ENCODE peak calls at places on chromosomes 7 and 10, in four cellular contexts. C, K, W and B are unnamed samples.

GRCh38 chr7:123237-123636 is 69.1 kb upstream of the FAM20C start:
- ATAC-seq in C (no peak), K (no peak), W (no peak), B (no peak)

GRCh38 chr10:51422311-51423120 is 276.9 kb downstream of the CSTF2T start:
- ATAC-seq in C (peak; percentile 50), K (peak; percentile 80), W (peak; percentile 81), B (peak; percentile 71)

GRCh38 chr7:36736090-36736826 is 12.0 kb upstream of the AOAH start:
- ATAC-seq in C (no peak), K (no peak), W (no peak), B (no peak)

GRCh38 chr7:38330048-38330447 is 56.6 kb upstream of the TARP start:
- ATAC-seq in C (no peak), K (no peak), W (no peak), B (no peak)

GRCh38 chr10:123390332-123390731 is 236.1 kb downstream of the BUB3 start:
- ATAC-seq in C (peak; percentile 30), K (peak; percentile 69), W (no peak), B (no peak)

GRCh38 chr10:85786401-85786899 is 580.1 kb downstream of the GRID1 start:
- ATAC-seq in C (no peak), K (peak; percentile 95), W (no peak), B (no peak)

GRCh38 chr10:71222541-71223364 is 10.4 kb downstream of the UNC5B start:
- ATAC-seq in C (peak; percentile 51), K (peak; percentile 85), W (no peak), B (no peak)

GRCh38 chr7:114302858-114303257 is 111.8 kb upstream of the FOXP2 start:
- ATAC-seq in C (no peak), K (no peak), W (no peak), B (no peak)

GRCh38 chr7:130433336-130433735 is 7.5 kb downstream of the CEP41 start:
- ATAC-seq in C (no peak), K (no peak), W (no peak), B (no peak)

GRCh38 chr7:27148776-27149641 is 1.4 kb upstream of the HOXA6 start:
- ATAC-seq in C (no peak), K (no peak), W (no peak), B (no peak)

GRCh38 chr7:40700653-40701475 is 566.1 kb downstream of the SUGCT start:
- ATAC-seq in C (no peak), K (no peak), W (no peak), B (no peak)

GRCh38 chr10:26367771-26368170 is 70.4 kb upstream of the APBB1IP start:
- ATAC-seq in C (peak; percentile 74), K (peak; percentile 43), W (peak; percentile 60), B (no peak)

GRCh38 chr10:124699471-124700292 is 44.5 kb downstream of the FAM53B start:
- ATAC-seq in C (no peak), K (no peak), W (no peak), B (no peak)

GRCh38 chr7:128448751-128449300 is 6.9 kb upstream of the HILPDA start:
- ATAC-seq in C (no peak), K (no peak), W (no peak), B (no peak)

GRCh38 chr10:118840071-118840775 is 85.5 kb upstream of the CACUL1 start:
- ATAC-seq in C (no peak), K (no peak), W (no peak), B (no peak)

GRCh38 chr10:72107325-72108003 is 19.1 kb upstream of the SPOCK2 start:
- ATAC-seq in C (peak; percentile 47), K (no peak), W (no peak), B (no peak)

GRCh38 chr10:79982486-79982800 is 33.5 kb upstream of the SFTPD start:
- ATAC-seq in C (no peak), K (no peak), W (no peak), B (no peak)

GRCh38 chr10:131396108-131397010 is 84.8 kb upstream of the TCERG1L start:
- ATAC-seq in C (no peak), K (no peak), W (peak; percentile 31), B (peak; percentile 59)

GRCh38 chr7:143504215-143504936 is 26.7 kb downstream of the TAS2R41 start:
- ATAC-seq in C (no peak), K (no peak), W (no peak), B (no peak)

GRCh38 chr7:25031432-25031831 is 51.5 kb upstream of the OSBPL3 start:
- ATAC-seq in C (no peak), K (peak; percentile 76), W (no peak), B (no peak)

GRCh38 chr10:7583626-7584025 is 83.1 kb downstream of the ITIH5 start:
- ATAC-seq in C (no peak), K (no peak), W (no peak), B (no peak)

GRCh38 chr10:121926157-121926556 is 1.7 kb downstream of the ATE1 start:
- ATAC-seq in C (no peak), K (no peak), W (no peak), B (no peak)

GRCh38 chr7:147013820-147014219 is 897.2 kb downstream of the CNTNAP2 start:
- ATAC-seq in C (no peak), K (no peak), W (no peak), B (no peak)

GRCh38 chr7:81233208-81233940 is 314.5 kb upstream of the SEMA3C start:
- ATAC-seq in C (no peak), K (no peak), W (peak; percentile 40), B (no peak)

GRCh38 chr10:108465871-108466641 is 1301.5 kb upstream of the SORCS1 start:
- ATAC-seq in C (no peak), K (no peak), W (peak; percentile 90), B (peak; percentile 71)

GRCh38 chr7:4151926-4152549 is 530.1 kb upstream of the FOXK1 start:
- ATAC-seq in C (no peak), K (peak; percentile 52), W (no peak), B (peak; percentile 32)

GRCh38 chr10:4279649-4280048 is 494.6 kb upstream of the KLF6 start:
- ATAC-seq in C (no peak), K (no peak), W (peak; percentile 23), B (peak; percentile 15)

DNA sequence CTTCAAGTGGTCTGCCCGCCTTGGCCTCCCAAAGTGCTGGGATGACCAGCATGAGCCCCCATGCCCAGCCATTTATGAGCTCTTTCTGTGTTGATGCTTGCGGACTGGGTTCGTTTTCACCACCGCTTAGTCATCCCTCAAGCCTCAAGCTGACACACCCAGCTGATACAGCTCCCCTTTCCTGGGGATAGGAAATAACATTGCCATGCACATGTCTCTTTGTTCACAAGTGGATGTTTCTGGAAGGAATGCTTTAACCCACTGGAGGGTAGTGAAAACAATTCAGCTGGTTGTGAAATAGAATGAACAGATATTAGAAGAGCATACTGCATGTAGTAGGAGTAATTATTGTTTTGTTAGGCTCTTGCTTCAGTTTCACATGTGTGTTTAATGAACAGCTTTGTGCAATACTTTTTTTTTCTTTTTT is 8.5 kb upstream of the METTL27 start:
- ATAC-seq in C (peak; percentile 86), K (no peak), W (peak; percentile 86), B (peak; percentile 85)
- TF ChIP-seq EP300 in C (no peak), K (no peak), W (no peak), B (no peak)

GRCh38 chr10:24929056-24929544 is 23.3 kb downstream of the PRTFDC1 start:
- ATAC-seq in C (no peak), K (no peak), W (no peak), B (no peak)
- TF ChIP-seq EP300 in C (no peak), K (no peak), W (no peak), B (no peak)

GRCh38 chr7:121411597-121411979 is 15.5 kb upstream of the FAM3C start:
- ATAC-seq in C (no peak), K (no peak), W (no peak), B (no peak)
- TF ChIP-seq EP300 in C (no peak), K (no peak), W (no peak), B (no peak)

DNA sequence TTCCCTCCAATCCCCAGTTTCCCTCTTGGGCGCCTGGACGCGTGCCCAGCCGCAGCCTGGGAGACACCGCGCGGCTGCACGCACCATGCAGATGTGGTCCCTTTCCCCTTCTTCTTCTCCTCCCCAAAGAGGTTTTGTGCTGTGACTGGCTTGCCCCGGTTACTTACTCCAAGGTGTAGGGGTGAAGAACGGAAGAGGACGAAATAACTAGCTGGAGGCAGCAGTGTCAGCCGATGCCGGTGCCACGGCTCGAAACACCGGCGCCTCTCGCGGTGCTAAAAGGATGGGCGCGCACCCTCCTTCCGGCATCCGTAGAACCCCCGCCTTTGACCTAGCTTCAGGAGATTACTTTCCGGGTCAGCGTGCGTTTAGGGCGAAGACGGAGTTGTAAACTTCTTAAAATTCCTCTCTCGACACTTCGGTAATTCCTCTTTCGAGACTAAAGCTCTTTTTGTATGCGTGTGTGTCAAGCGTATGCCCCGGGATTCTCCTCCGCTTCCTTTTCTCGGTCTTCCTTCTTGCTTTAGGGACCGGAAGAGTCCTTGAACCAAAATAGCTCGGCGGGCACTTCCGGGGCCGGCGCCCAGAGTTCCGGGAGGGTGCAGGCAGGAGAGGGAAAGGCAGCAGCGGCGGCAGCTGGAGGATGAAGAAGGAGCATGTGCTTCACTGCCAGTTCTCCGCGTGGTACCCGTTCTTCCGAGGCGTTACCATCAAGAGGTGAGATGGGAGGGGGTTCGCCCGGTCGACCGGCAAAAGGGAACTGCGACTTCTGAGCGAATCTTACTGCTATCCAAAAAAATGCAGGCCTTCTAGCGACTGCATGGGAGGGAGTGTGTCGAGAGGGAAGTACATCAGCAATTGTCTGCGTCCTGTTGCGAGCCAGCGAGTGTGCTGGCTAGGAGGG is at the start of the genes CDC123 and NUDT5:
- ATAC-seq in C (peak; percentile 98), K (peak; percentile 96), W (peak; percentile 98), B (peak; percentile 95)
- TF ChIP-seq EP300 in C (no peak), K (no peak), W (no peak), B (no peak)

GRCh38 chr7:102152672-102153585 is 133.7 kb upstream of the SH2B2 start:
- ATAC-seq in C (peak; percentile 84), K (peak; percentile 93), W (peak; percentile 36), B (peak; percentile 73)
- TF ChIP-seq EP300 in C (peak; percentile 63), K (peak; percentile 50), W (no peak), B (no peak)

GRCh38 chr7:134726581-134726980 is 52.9 kb upstream of the CALD1 start:
- ATAC-seq in C (no peak), K (no peak), W (no peak), B (no peak)
- TF ChIP-seq EP300 in C (no peak), K (no peak), W (no peak), B (no peak)

GRCh38 chr7:30469303-30469702 is 9.3 kb downstream of the NOD1 start:
- ATAC-seq in C (peak; percentile 96), K (peak; percentile 98), W (peak; percentile 89), B (peak; percentile 88)
- TF ChIP-seq EP300 in C (peak; percentile 29), K (no peak), W (peak; percentile 95), B (no peak)